ENCODE peak calls at places on chromosome 4, in four cellular contexts. L is HCT116, K is suprapubic skin, I is transverse colon. V is an unnamed sample.

GRCh38 chr4:53314257-53314656 is 51.6 kb downstream of the SCFD2 start:
- DNase-seq in K (no peak), I (no peak), L (no peak), V (no peak)

GRCh38 chr4:138666366-138666765 is 349.2 kb upstream of the NOCT start:
- DNase-seq in I (no peak), L (no peak), K (no peak), V (no peak)

GRCh38 chr4:165874799-165875371 is 1.8 kb downstream of the TLL1 start:
- DNase-seq in K (no peak), I (peak; percentile 17), L (no peak), V (no peak)

GRCh38 chr4:53527342-53527741 is 63.9 kb downstream of the LNX1 start:
- DNase-seq in K (no peak), L (no peak), I (no peak), V (no peak)

GRCh38 chr4:159398236-159398638 is 295.4 kb downstream of the RAPGEF2 start:
- DNase-seq in L (no peak), K (no peak), I (no peak), V (no peak)

GRCh38 chr4:83961575-83961974 is 425.7 kb downstream of the GPAT3 start:
- DNase-seq in L (no peak), I (no peak), K (no peak), V (no peak)

GRCh38 chr4:188660796-188661195 is 521.6 kb downstream of the TRIML1 start:
- DNase-seq in K (no peak), L (no peak), I (no peak), V (no peak)

GRCh38 chr4:169583563-169583962 is 28.8 kb downstream of the NEK1 start:
- DNase-seq in L (no peak), I (no peak), K (no peak), V (no peak)

GRCh38 chr4:101037938-101038413 is 309.4 kb downstream of the PPP3CA start:
- DNase-seq in K (no peak), L (no peak), I (no peak), V (no peak)

GRCh38 chr4:123585111-123585510 is 188.5 kb downstream of the SPRY1 start:
- DNase-seq in L (no peak), I (no peak), K (no peak), V (no peak)

GRCh38 chr4:41881931-41882621 is 53.2 kb upstream of the TMEM33 start:
- DNase-seq in L (no peak), I (no peak), K (no peak), V (no peak)

GRCh38 chr4:86688026-86688425 is 93.9 kb downstream of the PTPN13 start:
- DNase-seq in I (no peak), K (no peak), L (no peak), V (no peak)

GRCh38 chr4:15410750-15411149 is 17.1 kb upstream of the C1QTNF7 start:
- DNase-seq in K (no peak), L (no peak), I (no peak), V (no peak)

GRCh38 chr4:76984127-76984526 is 34.6 kb downstream of the SEPTIN11 start:
- DNase-seq in L (no peak), I (no peak), K (no peak), V (no peak)

GRCh38 chr4:179893967-179894590 is 2349.1 kb upstream of the TENM3 start:
- DNase-seq in I (no peak), K (no peak), L (no peak), V (no peak)

GRCh38 chr4:766152-766515 is 59.8 kb downstream of the CPLX1 start:
- DNase-seq in I (no peak), K (no peak), L (no peak), V (no peak)

GRCh38 chr4:24419147-24420034 is 165.0 kb downstream of the DHX15 start:
- DNase-seq in K (no peak), L (peak; percentile 41), I (peak; percentile 79), V (peak; percentile 84)

GRCh38 chr4:86891785-86892638 is at the start of gene C4orf36:
- DNase-seq in I (peak; percentile 78), K (peak; percentile 88), L (peak; percentile 66), V (peak; percentile 79)

GRCh38 chr4:110636231-110636676 is 13.4 kb upstream of the PITX2 start:
- DNase-seq in I (no peak), L (peak; percentile 23), K (no peak), V (no peak)

GRCh38 chr4:42339935-42340406 is 57.3 kb upstream of the SHISA3 start:
- DNase-seq in L (no peak), I (no peak), K (no peak), V (no peak)

GRCh38 chr4:10703146-10703545 is 18.6 kb upstream of the CLNK start:
- DNase-seq in K (no peak), L (no peak), I (no peak), V (no peak)

GRCh38 chr4:182492456-182492855 is 249.3 kb downstream of the TENM3 start:
- DNase-seq in K (no peak), I (no peak), L (no peak), V (no peak)

GRCh38 chr4:174631901-174632758 is 109.8 kb upstream of the HPGD start:
- DNase-seq in I (no peak), K (no peak), L (peak; percentile 24), V (no peak)

GRCh38 chr4:94889523-94889922 is 131.8 kb downstream of the BMPR1B start:
- DNase-seq in K (no peak), L (no peak), I (no peak), V (no peak)

GRCh38 chr4:145843148-145843547 is 95.5 kb downstream of the ZNF827 start:
- DNase-seq in I (no peak), L (no peak), K (no peak), V (no peak)

DNA sequence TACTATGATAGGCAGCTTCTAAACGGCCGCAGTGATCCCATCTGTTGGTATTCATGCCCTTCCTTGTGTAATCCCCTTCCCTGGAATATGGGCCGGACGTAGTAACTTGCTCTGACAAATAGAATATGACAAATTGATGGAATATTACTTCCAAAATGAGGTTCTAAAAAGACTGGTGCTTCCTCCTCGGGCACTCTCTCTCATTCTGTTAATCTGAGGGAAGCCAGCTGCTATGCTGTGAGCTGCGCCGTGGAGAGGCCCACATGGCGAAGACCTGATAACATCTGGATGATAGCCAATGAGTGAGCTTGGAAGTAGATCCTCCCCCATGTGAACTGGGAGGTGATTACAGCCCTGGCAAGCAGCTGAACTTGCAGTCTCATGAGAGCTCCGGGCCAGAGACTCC is 27.2 kb upstream of the SLC25A4 start:
- DNase-seq in I (peak; percentile 24), L (no peak), K (no peak), V (peak; percentile 82)
- TF ChIP-seq POLR2AphosphoS5 in I (no peak), L (no peak), K (no peak), V (peak; percentile 63)

GRCh38 chr4:7803992-7804758 is 135.5 kb downstream of the AFAP1 start:
- DNase-seq in L (peak; percentile 39), I (peak; percentile 88), K (peak; percentile 90), V (peak; percentile 88)
- TF ChIP-seq POLR2AphosphoS5 in L (no peak), I (peak; percentile 10), K (no peak), V (peak; percentile 78)

GRCh38 chr4:167176723-167177367 is 57.4 kb downstream of the SPOCK3 start:
- DNase-seq in K (no peak), L (no peak), I (no peak), V (no peak)
- TF ChIP-seq POLR2AphosphoS5 in K (no peak), L (no peak), I (no peak), V (no peak)

DNA sequence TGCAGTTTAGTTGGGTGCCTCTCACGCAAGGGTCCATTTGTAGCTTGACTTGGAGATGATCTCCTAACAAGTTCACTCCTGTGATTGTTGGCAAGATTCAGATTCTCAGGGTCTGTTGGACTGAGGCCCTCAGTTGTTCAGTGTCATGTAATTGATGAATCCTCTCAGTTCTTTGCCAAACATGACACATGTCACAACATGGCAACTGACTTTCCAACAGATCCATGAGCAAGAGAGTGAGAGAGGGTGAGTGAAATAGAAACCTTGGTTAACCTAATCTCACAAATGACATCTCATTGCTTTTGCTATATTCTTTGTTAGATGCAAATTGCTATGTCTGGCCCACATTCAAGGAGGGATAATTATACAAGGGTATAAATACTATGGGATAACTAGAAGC is 231.0 kb upstream of the PCDH10 start:
- DNase-seq in K (no peak), I (no peak), L (no peak), V (no peak)
- TF ChIP-seq POLR2AphosphoS5 in K (no peak), I (no peak), L (no peak), V (no peak)

GRCh38 chr4:154332681-154333421 is 158.7 kb downstream of the DCHS2 start:
- DNase-seq in L (no peak), K (no peak), I (peak; percentile 24), V (no peak)
- TF ChIP-seq POLR2AphosphoS5 in L (no peak), K (no peak), I (no peak), V (no peak)

DNA sequence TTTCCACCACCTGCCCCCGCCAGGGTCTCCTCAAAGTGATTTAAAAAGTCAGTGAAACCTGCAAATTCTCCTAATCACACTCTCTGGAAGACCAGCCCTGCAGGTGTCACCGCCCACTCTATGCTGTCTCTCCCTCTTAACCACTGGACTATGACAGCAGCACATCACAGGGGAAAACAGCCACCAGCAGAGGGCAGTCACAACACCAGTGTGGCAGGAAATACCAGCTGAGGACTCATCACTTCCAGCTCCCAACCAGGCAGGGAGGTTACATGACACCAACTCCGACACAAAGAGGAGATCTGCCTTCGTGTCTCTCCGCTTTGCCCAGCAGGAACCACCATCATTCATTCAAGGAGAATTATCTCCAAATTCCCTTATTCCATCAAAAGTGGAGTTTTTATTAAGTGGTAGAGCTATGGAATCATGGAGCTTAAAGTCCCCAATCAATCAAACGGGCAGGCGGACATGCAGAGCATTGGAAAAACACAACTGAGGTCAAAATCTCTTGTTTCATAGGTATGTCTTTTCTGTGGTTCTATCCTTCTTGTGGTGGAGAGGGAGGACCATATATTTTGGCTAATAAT is 91.3 kb downstream of the NSUN7 start:
- DNase-seq in L (peak; percentile 71), K (no peak), I (peak; percentile 79), V (peak; percentile 74)
- TF ChIP-seq POLR2AphosphoS5 in L (no peak), K (no peak), I (no peak), V (no peak)

GRCh38 chr4:38800956-38801450 is 3.6 kb downstream of the TLR1 start:
- DNase-seq in L (no peak), K (no peak), I (no peak), V (no peak)

GRCh38 chr4:38803833-38804653 is 548 bp downstream of the TLR1 start:
- DNase-seq in I (no peak), L (no peak), K (no peak), V (no peak)

GRCh38 chr4:38802561-38803355 is 1.8 kb downstream of the TLR1 start:
- DNase-seq in K (no peak), I (no peak), L (no peak), V (no peak)

GRCh38 chr4:38804654-38805295 is at the start of gene TLR1:
- DNase-seq in L (peak; percentile 18), I (no peak), K (no peak), V (no peak)

DNA sequence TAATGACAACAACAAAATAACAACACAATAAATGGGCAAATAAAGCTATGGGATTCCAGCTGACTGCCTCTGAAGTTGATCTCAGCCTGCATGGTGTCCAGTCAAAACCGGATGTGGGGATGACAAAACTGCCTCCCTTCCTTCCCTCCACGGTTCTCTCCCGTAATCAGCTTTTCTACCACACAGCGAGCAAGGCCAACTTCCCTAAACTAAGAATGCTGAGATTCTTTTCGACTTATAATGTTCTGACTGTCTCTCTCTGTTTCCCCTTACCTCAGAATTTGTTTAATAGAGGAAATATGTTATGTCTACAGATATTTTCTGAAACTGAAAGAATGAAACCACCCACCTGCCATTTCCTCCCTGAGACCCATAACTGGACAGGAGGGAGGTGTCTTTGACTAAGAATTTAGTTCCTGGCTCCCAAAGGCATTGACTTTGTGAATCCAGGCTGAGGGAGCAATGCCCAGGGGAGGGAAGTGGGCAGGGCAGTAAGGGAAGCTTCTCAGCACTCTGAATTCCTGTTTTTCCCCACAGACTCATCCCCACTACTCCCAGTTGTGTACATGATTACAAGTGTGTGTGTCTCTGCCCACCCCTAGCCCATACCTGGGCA is 1.0 kb upstream of the TLR1 start:
- DNase-seq in L (no peak), I (peak; percentile 48), K (no peak), V (no peak)
- TF ChIP-seq POLR2AphosphoS5 in L (no peak), I (no peak), K (no peak), V (no peak)

V was measured in stomach.